ENCODE peak calls at places on chromosomes 1 and 21, in seven cellular contexts. F is Calu3; G is cardiac septum; J is LoVo; W is CD4-positive, alpha-beta T cell; Q is EL; P is activated T-cell treated with anti-CD3 and anti-CD28 coated beads for 24 hours. A is an unnamed sample.

GRCh38 chr1:14332158-14332557 is 266.3 kb upstream of the KAZN start:
- DNase-seq in G (no peak), W (no peak), P (no peak), J (no peak), F (no peak), Q (no peak), A (no peak)

GRCh38 chr1:92192246-92192645 is 25.5 kb upstream of the C1orf146 start:
- DNase-seq in G (no peak), W (no peak), P (no peak), Q (no peak), J (no peak), F (no peak), A (no peak)

GRCh38 chr1:109274533-109275476 is 8.1 kb downstream of the PSRC1 start:
- DNase-seq in Q (peak), W (no peak), G (no peak), F (peak), J (peak), P (no peak), A (peak)

GRCh38 chr21:46096997-46097825 is 701 bp upstream of the COL6A2 start:
- DNase-seq in G (peak), J (no peak), F (no peak), Q (peak), P (no peak), W (no peak), A (no peak)

GRCh38 chr1:118223426-118223825 is 38.4 kb upstream of the SPAG17 start:
- DNase-seq in Q (peak), F (peak), W (no peak), J (no peak), P (no peak), G (no peak), A (no peak)

GRCh38 chr1:29964718-29965533 is 728.6 kb downstream of the PTPRU start:
- DNase-seq in P (no peak), G (no peak), J (no peak), W (no peak), Q (no peak), F (no peak), A (no peak)

GRCh38 chr21:45769239-45769758 is 125.8 kb downstream of the PCBP3 start:
- DNase-seq in Q (no peak), G (no peak), J (no peak), P (no peak), F (no peak), W (no peak), A (no peak)

GRCh38 chr1:66214901-66215300 is 319.1 kb upstream of the SGIP1 start:
- DNase-seq in W (no peak), F (no peak), J (no peak), G (no peak), P (no peak), Q (no peak), A (no peak)

GRCh38 chr1:177302365-177303044 is 131.7 kb downstream of the BRINP2 start:
- DNase-seq in J (no peak), P (no peak), W (no peak), G (no peak), Q (no peak), F (no peak), A (no peak)

GRCh38 chr1:200075938-200076546 is 48.5 kb downstream of the NR5A2 start:
- DNase-seq in F (peak), J (peak), Q (peak), W (no peak), P (no peak), G (no peak), A (peak)